ENCODE peak calls at places on chromosome 15, in six cellular contexts. V is naive thymus-derived CD8-positive, alpha-beta T cell; U is GM04504; M is NCI-H1436; E is activated CD4-positive, alpha-beta T cell treated with anti-CD3 and anti-CD28 coated beads for 1 hour; Z is cardiac muscle cell. L is an unnamed sample.

GRCh38 chr15:100733088-100733487 is 130.7 kb downstream of the ASB7 start:
- DNase-seq in Z (no peak), U (peak), V (no peak), E (no peak), M (no peak), L (peak)

GRCh38 chr15:81061490-81062235 is 60.9 kb downstream of the TLNRD1 start:
- DNase-seq in M (no peak), U (no peak), E (no peak), Z (no peak), V (no peak), L (no peak)

GRCh38 chr15:40293905-40294895 is 11.3 kb upstream of the ANKRD63 start:
- DNase-seq in M (no peak), U (no peak), Z (no peak), E (no peak), V (no peak), L (no peak)

GRCh38 chr15:60079210-60079609 is 75.1 kb downstream of the FOXB1 start:
- DNase-seq in Z (peak), U (no peak), V (no peak), M (no peak), E (no peak), L (no peak)

GRCh38 chr15:92365079-92365478 is 28.6 kb upstream of the ST8SIA2 start:
- DNase-seq in V (no peak), E (no peak), U (no peak), Z (no peak), M (no peak), L (no peak)

GRCh38 chr15:57784081-57784488 is 77.6 kb downstream of the POLR2M start:
- DNase-seq in V (no peak), U (peak), M (no peak), Z (no peak), E (no peak), L (no peak)

GRCh38 chr15:44181410-44181809 is 13.7 kb downstream of the FRMD5 start:
- DNase-seq in E (no peak), V (no peak), M (no peak), Z (no peak), U (no peak), L (no peak)

GRCh38 chr15:92677998-92678397 is 22.4 kb upstream of the FAM174B start:
- DNase-seq in E (no peak), U (no peak), V (no peak), Z (no peak), M (no peak), L (no peak)

GRCh38 chr15:74802290-74802689 is 10.3 kb upstream of the LMAN1L start:
- DNase-seq in U (no peak), Z (no peak), M (no peak), E (no peak), V (no peak), L (no peak)

GRCh38 chr15:52759969-52760368 is 30.2 kb downstream of the ONECUT1 start:
- DNase-seq in E (no peak), U (no peak), Z (no peak), V (no peak), M (no peak), L (no peak)

GRCh38 chr15:78146437-78147154 is 2.6 kb upstream of the IDH3A start:
- DNase-seq in E (no peak), V (no peak), U (no peak), Z (no peak), M (no peak), L (no peak)

GRCh38 chr15:49863431-49864205 is 242.8 kb downstream of the DTWD1 start:
- DNase-seq in Z (no peak), V (no peak), U (peak), M (no peak), E (no peak), L (no peak)

GRCh38 chr15:95684693-95685115 is 645.8 kb upstream of the NR2F2 start:
- DNase-seq in Z (no peak), E (no peak), U (peak), M (no peak), V (no peak), L (no peak)

GRCh38 chr15:81304226-81304625 is 19.7 kb downstream of the STARD5 start:
- DNase-seq in V (no peak), M (no peak), E (no peak), U (peak), Z (no peak), L (no peak)

L was measured in Caco-2.